ENCODE peak calls at places on chromosomes 5 and 9, in seven cellular contexts. F, E, R, P, T, J and Y are unnamed samples.

GRCh38 chr9:86563350-86563749 is 209.1 kb upstream of the TUT7 start:
- DNase-seq in J (no peak), F (no peak), P (no peak), E (peak), R (no peak), T (no peak), Y (no peak)

GRCh38 chr5:141915881-141916336 is 7.8 kb upstream of the DELE1 start:
- DNase-seq in J (no peak), F (no peak), R (no peak), P (no peak), T (no peak), E (no peak), Y (no peak)

GRCh38 chr5:173973614-173973969 is 15.4 kb upstream of the C5orf47 start:
- DNase-seq in P (peak), T (no peak), R (no peak), E (peak), J (no peak), F (no peak), Y (no peak)

GRCh38 chr5:6107675-6108539 is 270.4 kb downstream of the MED10 start:
- DNase-seq in J (no peak), P (no peak), F (no peak), T (no peak), E (no peak), R (no peak), Y (no peak)

GRCh38 chr5:67160985-67161384 is 35.6 kb downstream of the CD180 start:
- DNase-seq in F (peak), E (peak), T (no peak), P (no peak), R (no peak), J (no peak), Y (no peak)

GRCh38 chr5:59246470-59247250 is 646.9 kb downstream of the PDE4D start:
- DNase-seq in P (no peak), E (peak), J (no peak), F (no peak), R (no peak), T (peak), Y (no peak)

GRCh38 chr9:133255371-133255940 is 19.5 kb downstream of the ABO start:
- DNase-seq in T (no peak), E (no peak), P (peak), J (no peak), R (no peak), F (no peak), Y (no peak)

GRCh38 chr5:167378894-167379723 is 912.3 kb upstream of the WWC1 start:
- DNase-seq in P (no peak), J (no peak), R (no peak), T (no peak), F (no peak), E (peak), Y (no peak)

GRCh38 chr5:176513788-176514187 is 23.4 kb downstream of the RNF44 start:
- DNase-seq in T (no peak), F (no peak), R (no peak), P (no peak), J (no peak), E (no peak), Y (no peak)

GRCh38 chr5:123125953-123126352 is 36.9 kb downstream of the PRDM6 start:
- DNase-seq in F (no peak), E (no peak), P (no peak), R (no peak), J (no peak), T (no peak), Y (no peak)

GRCh38 chr9:136282272-136282861 is 21.5 kb downstream of the CCDC187 start:
- DNase-seq in R (no peak), J (no peak), E (no peak), P (peak), T (no peak), F (no peak), Y (no peak)

GRCh38 chr5:161851691-161852299 is 3.9 kb downstream of the GABRA1 start:
- DNase-seq in P (no peak), J (no peak), T (no peak), R (no peak), F (no peak), E (no peak), Y (no peak)

GRCh38 chr5:168041583-168041982 is 249.9 kb upstream of the WWC1 start:
- DNase-seq in E (no peak), R (no peak), P (no peak), F (no peak), T (no peak), J (no peak), Y (no peak)

GRCh38 chr9:128595471-128595870 is 43.1 kb downstream of the SPTAN1 start:
- DNase-seq in F (no peak), T (no peak), P (no peak), E (no peak), R (no peak), J (no peak), Y (no peak)

GRCh38 chr5:176319827-176320554 is 41.6 kb downstream of the KIAA1191 start:
- DNase-seq in P (no peak), E (no peak), F (no peak), T (no peak), J (no peak), R (no peak), Y (no peak)

GRCh38 chr5:64615895-64616294 is 74.4 kb upstream of the SHISAL2B start:
- DNase-seq in J (no peak), R (no peak), F (no peak), T (no peak), P (no peak), E (no peak), Y (no peak)

GRCh38 chr9:111572945-111573604 is 26.4 kb downstream of the PTGR1 start:
- DNase-seq in R (no peak), P (no peak), J (no peak), T (peak), F (no peak), E (no peak), Y (no peak)

GRCh38 chr5:64958757-64959391 is 190.1 kb downstream of the CWC27 start:
- DNase-seq in T (peak), J (no peak), R (no peak), F (no peak), E (no peak), P (no peak), Y (no peak)

GRCh38 chr5:131947445-131947844 is 2.0 kb upstream of the MEIKIN start:
- DNase-seq in F (no peak), T (no peak), P (no peak), J (no peak), R (no peak), E (no peak), Y (no peak)

DNA sequence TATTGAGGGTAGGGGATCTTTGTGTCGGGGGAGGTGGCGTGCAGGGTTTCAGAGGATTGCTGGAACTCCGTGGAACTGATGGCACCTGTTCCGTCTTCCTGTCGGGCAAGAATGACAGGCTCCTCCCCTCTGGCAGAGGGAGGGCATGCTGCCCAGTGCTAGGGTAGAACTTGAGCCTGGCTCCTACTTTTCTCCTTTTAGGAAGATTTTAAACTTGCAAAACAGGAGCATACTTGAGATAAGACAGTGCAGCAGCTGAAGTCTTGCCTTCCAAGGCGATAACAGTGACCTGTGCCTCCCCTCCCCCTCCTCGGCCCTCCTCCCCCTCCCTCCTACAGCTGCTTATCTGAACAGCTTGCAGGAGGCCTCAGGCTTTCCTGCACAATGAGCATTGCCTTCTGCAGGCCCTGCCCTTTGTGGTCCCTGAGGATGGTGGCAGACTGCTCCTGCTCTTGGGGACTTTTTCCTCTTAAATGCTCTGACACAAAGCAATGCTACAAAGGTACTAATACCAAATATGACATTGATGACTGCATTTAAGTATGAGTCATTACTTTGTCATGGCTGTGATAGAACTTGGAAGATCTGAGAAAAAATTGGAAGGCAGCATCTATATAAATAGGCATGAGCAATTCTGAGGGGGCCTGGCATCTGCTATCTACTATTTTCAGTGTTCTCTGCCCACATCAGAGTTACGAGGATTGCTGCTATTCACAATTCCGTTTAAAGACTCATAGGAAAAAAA is 1.9 kb downstream of the GADD45G start:
- DNase-seq in T (no peak), R (peak), E (peak), J (peak), F (no peak), P (peak), Y (no peak)
- H3K27ac ChIP-seq in T (no peak), R (peak), E (no peak), J (peak), F (no peak), P (peak), Y (peak)

GRCh38 chr9:81717061-81717746 is 27.9 kb upstream of the TLE1 start:
- DNase-seq in T (no peak), J (no peak), E (no peak), R (no peak), F (no peak), P (no peak), Y (no peak)
- TF ChIP-seq CTCF in T (no peak), J (no peak), E (no peak), R (no peak), F (no peak), P (no peak), Y (no peak)

DNA sequence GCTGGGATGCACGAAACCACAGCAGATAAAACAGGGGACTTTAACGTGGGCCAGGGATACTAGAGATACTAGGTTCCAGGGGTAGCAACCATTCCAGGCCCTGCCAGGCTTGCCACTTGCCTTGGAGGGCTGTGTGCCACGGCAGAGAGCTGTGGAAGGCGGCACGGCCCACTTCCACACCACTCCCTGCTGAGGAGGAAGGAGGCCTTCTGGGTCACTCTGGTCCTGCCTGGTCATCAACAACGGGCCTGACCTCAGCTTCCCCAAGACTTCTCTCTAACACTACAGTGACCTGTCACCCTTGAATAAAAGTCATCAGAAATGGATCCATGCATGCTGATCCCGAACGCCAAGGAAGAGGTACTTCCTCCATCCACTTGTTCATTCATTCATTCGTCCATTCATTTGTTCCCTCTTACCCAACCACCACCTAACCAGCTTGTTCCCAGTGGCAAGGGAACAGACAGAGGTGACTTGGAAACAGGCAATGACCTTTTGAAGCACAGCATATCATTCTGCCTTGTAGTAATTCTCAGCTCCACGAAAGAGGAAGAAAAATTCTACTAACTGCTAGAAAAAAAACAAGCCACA is 58.8 kb downstream of the STK10 start:
- DNase-seq in R (no peak), F (no peak), T (no peak), J (no peak), E (no peak), P (no peak), Y (no peak)
- H3K27ac ChIP-seq in R (no peak), F (no peak), T (no peak), J (peak), E (no peak), P (peak), Y (no peak)

GRCh38 chr9:130171226-130172148 is 717 bp upstream of the NCS1 start:
- DNase-seq in E (no peak), R (no peak), P (no peak), F (no peak), T (no peak), J (no peak), Y (no peak)

GRCh38 chr9:130172161-130172857 is at the start of gene NCS1:
- DNase-seq in J (no peak), T (no peak), R (peak), F (peak), E (peak), P (peak), Y (peak)

GRCh38 chr9:130166399-130166798 is 5.8 kb upstream of the NCS1 start:
- DNase-seq in R (no peak), P (no peak), J (no peak), F (no peak), E (no peak), T (no peak), Y (no peak)

GRCh38 chr9:130165579-130165978 is 6.6 kb upstream of the NCS1 start:
- DNase-seq in J (no peak), R (no peak), F (no peak), E (no peak), T (no peak), P (no peak), Y (no peak)

GRCh38 chr9:130167927-130168326 is 4.3 kb upstream of the NCS1 start:
- DNase-seq in E (no peak), F (no peak), J (no peak), T (no peak), R (no peak), P (no peak), Y (no peak)
- TF ChIP-seq CTCF in E (no peak), F (no peak), J (no peak), T (peak), R (no peak), P (no peak), Y (no peak)

DNA sequence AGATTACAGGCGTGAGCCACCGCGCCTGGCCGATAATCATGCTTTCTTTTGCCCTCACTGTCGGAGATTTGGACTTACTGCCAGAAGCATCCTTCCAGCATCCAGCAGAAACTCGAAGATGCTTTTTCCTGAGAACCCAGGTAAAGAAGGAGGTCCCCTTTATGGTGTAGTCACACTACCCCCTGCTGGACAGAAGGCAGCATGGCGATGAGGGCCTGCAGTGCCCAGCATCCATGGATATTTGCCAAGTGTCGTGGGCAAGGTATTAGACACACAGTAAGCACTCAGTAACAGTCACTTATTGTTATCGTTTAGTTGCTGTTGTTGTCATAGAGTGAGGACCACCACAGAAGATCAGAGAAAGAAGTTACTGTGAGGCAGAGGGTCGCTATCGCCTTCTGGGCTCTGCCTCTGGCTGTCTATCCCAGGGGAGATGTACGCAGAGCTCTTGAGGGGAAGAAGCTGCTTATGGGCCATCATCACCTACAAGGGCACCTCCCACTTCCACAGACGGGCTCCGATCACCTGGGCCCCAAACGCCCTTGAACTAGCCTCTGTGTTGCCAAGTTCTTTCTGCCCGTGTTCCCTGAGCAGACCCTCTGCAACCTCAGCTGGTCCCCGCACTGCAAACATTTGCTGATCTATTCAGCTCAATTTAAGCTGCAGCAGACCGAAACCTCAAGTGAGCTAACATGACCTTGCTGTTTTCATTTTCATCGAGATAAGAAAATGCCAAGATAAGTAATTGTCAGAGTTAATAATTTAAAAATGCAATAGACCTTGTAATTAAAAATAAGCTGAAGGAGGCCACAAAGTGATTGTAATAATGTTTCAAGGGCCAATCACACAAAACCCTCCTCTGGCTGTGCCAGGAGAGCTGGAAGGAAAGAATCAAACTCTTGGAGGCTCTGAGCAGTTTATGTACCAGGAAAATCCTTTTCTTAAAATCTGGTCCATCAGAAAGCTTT is 23.9 kb downstream of the C5orf15 start:
- DNase-seq in F (no peak), T (no peak), R (no peak), E (peak), P (peak), J (no peak), Y (peak)
- H3K27ac ChIP-seq in F (no peak), T (no peak), R (no peak), E (no peak), P (peak), J (no peak), Y (no peak)

DNA sequence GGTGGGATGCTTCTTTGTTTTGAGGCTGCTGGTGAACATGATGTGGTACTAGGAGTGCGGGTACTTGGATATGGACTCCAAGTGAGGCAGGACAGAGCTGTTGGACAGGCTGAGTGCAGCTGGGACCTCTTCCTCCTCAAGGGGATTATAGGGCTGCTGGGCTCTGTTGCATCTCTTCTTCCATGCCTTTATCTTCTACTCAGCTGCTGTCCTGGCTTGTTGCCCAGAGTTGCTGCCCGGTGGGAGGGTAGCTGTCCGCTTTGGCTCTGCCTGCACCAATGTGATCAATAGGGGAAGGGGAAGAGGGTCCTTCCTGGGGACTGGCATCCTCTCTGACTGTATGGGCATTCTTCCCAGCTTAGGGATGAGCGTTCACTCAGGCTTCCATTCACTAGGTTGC is 1217.9 kb upstream of the ACO1 start:
- DNase-seq in J (no peak), R (no peak), T (no peak), F (no peak), P (no peak), E (no peak), Y (no peak)
- TF ChIP-seq CTCF in J (no peak), R (no peak), T (no peak), F (no peak), P (no peak), E (no peak), Y (no peak)

GRCh38 chr9:93577940-93578682 is 1.7 kb downstream of the PHF2 start:
- DNase-seq in R (no peak), P (no peak), F (no peak), E (no peak), T (no peak), J (no peak), Y (no peak)
- H3K27ac ChIP-seq in R (peak), P (peak), F (no peak), E (no peak), T (no peak), J (peak), Y (peak)

GRCh38 chr5:156819967-156820581 is 30.0 kb upstream of the PPP1R2B start:
- DNase-seq in P (no peak), E (no peak), J (no peak), T (no peak), R (no peak), F (no peak), Y (no peak)

GRCh38 chr5:156819537-156819936 is 30.6 kb upstream of the PPP1R2B start:
- DNase-seq in T (no peak), F (no peak), P (no peak), R (no peak), E (no peak), J (no peak), Y (no peak)

GRCh38 chr5:156812959-156813358 is 37.1 kb upstream of the PPP1R2B start:
- DNase-seq in J (no peak), T (no peak), P (no peak), E (no peak), F (no peak), R (no peak), Y (no peak)

GRCh38 chr5:156815988-156816599 is 34.0 kb upstream of the PPP1R2B start:
- DNase-seq in R (no peak), T (no peak), F (no peak), E (no peak), J (no peak), P (peak), Y (no peak)
- TF ChIP-seq CTCF in R (peak), T (peak), F (no peak), E (peak), J (no peak), P (peak), Y (peak)

GRCh38 chr5:160565376-160565775 is 143.7 kb downstream of the PTTG1 start:
- DNase-seq in F (no peak), J (no peak), P (no peak), T (no peak), E (no peak), R (no peak), Y (no peak)
- H3K27ac ChIP-seq in F (no peak), J (no peak), P (no peak), T (no peak), E (no peak), R (no peak), Y (no peak)

GRCh38 chr9:5013379-5013778 is 28.3 kb downstream of the JAK2 start:
- DNase-seq in P (no peak), R (no peak), F (no peak), T (no peak), J (no peak), E (no peak), Y (no peak)

GRCh38 chr9:5015934-5016333 is 30.9 kb downstream of the JAK2 start:
- DNase-seq in T (no peak), P (no peak), E (no peak), R (no peak), J (no peak), F (no peak), Y (no peak)
- TF ChIP-seq CTCF in T (no peak), P (no peak), E (no peak), R (no peak), J (no peak), F (no peak), Y (no peak)